ENCODE peak calls at places on chromosomes 6 and 20, in nine cellular contexts. One of them, this sample, is unnamed.

GRCh38 chr6:33294086-33294823 is 4.5 kb downstream of the RGL2 start:
- DNase-seq in IMR-90: no peak
- DNase-seq in ovary: no peak
- DNase-seq in upper lobe of right lung: no peak
- DNase-seq in hepatocyte: no peak
- DNase-seq in left lung: peak; percentile 11
- DNase-seq in thoracic aorta: no peak
- DNase-seq in pancreas: no peak
- DNase-seq in heart right ventricle: no peak
- DNase-seq in this sample: no peak

GRCh38 chr6:14010275-14010674 is 85.5 kb downstream of the RNF182 start:
- DNase-seq in IMR-90: no peak
- DNase-seq in ovary: no peak
- DNase-seq in upper lobe of right lung: no peak
- DNase-seq in hepatocyte: no peak
- DNase-seq in left lung: no peak
- DNase-seq in thoracic aorta: no peak
- DNase-seq in pancreas: no peak
- DNase-seq in heart right ventricle: no peak
- DNase-seq in this sample: no peak

GRCh38 chr6:124679392-124679791 is 282.8 kb upstream of the RNF217 start:
- DNase-seq in IMR-90: peak; percentile 1
- DNase-seq in ovary: no peak
- DNase-seq in upper lobe of right lung: no peak
- DNase-seq in hepatocyte: no peak
- DNase-seq in left lung: no peak
- DNase-seq in thoracic aorta: no peak
- DNase-seq in pancreas: no peak
- DNase-seq in heart right ventricle: no peak
- DNase-seq in this sample: no peak

GRCh38 chr6:89941031-89941775 is 46.9 kb downstream of the GJA10 start:
- DNase-seq in IMR-90: no peak
- DNase-seq in ovary: peak; percentile 33
- DNase-seq in upper lobe of right lung: peak; percentile 74
- DNase-seq in hepatocyte: peak; percentile 14
- DNase-seq in left lung: no peak
- DNase-seq in thoracic aorta: no peak
- DNase-seq in pancreas: no peak
- DNase-seq in heart right ventricle: no peak
- DNase-seq in this sample: no peak

GRCh38 chr20:3661836-3662665 is 1.1 kb downstream of the GFRA4 start:
- DNase-seq in IMR-90: no peak
- DNase-seq in ovary: no peak
- DNase-seq in upper lobe of right lung: peak; percentile 49
- DNase-seq in hepatocyte: no peak
- DNase-seq in left lung: no peak
- DNase-seq in thoracic aorta: no peak
- DNase-seq in pancreas: peak; percentile 39
- DNase-seq in heart right ventricle: no peak
- DNase-seq in this sample: no peak

GRCh38 chr6:136647363-136647763 is 97.1 kb upstream of the MAP7 start:
- DNase-seq in IMR-90: peak; percentile 97
- DNase-seq in ovary: peak; percentile 48
- DNase-seq in upper lobe of right lung: no peak
- DNase-seq in hepatocyte: peak; percentile 23
- DNase-seq in left lung: no peak
- DNase-seq in thoracic aorta: no peak
- DNase-seq in pancreas: no peak
- DNase-seq in heart right ventricle: peak; percentile 26
- DNase-seq in this sample: no peak

GRCh38 chr6:148179786-148180185 is 162.9 kb upstream of the SASH1 start:
- DNase-seq in IMR-90: peak; percentile 25
- DNase-seq in ovary: no peak
- DNase-seq in upper lobe of right lung: no peak
- DNase-seq in hepatocyte: peak; percentile 21
- DNase-seq in left lung: no peak
- DNase-seq in thoracic aorta: no peak
- DNase-seq in pancreas: no peak
- DNase-seq in heart right ventricle: no peak
- DNase-seq in this sample: no peak

GRCh38 chr6:108744996-108745395 is 103.2 kb upstream of the ARMC2 start:
- DNase-seq in IMR-90: no peak
- DNase-seq in ovary: peak; percentile 14
- DNase-seq in upper lobe of right lung: no peak
- DNase-seq in hepatocyte: no peak
- DNase-seq in left lung: no peak
- DNase-seq in thoracic aorta: no peak
- DNase-seq in pancreas: no peak
- DNase-seq in heart right ventricle: no peak
- DNase-seq in this sample: no peak

GRCh38 chr20:44627364-44628010 is 24.0 kb downstream of the ADA start:
- DNase-seq in IMR-90: no peak
- DNase-seq in ovary: no peak
- DNase-seq in upper lobe of right lung: no peak
- DNase-seq in hepatocyte: no peak
- DNase-seq in left lung: no peak
- DNase-seq in thoracic aorta: no peak
- DNase-seq in pancreas: no peak
- DNase-seq in heart right ventricle: no peak
- DNase-seq in this sample: no peak

GRCh38 chr6:97841763-97842162 is 558.7 kb upstream of the MMS22L start:
- DNase-seq in IMR-90: no peak
- DNase-seq in ovary: no peak
- DNase-seq in upper lobe of right lung: no peak
- DNase-seq in hepatocyte: no peak
- DNase-seq in left lung: no peak
- DNase-seq in thoracic aorta: no peak
- DNase-seq in pancreas: no peak
- DNase-seq in heart right ventricle: no peak
- DNase-seq in this sample: no peak

GRCh38 chr6:127341471-127342202 is 1.8 kb downstream of the ECHDC1 start:
- DNase-seq in IMR-90: no peak
- DNase-seq in ovary: no peak
- DNase-seq in upper lobe of right lung: no peak
- DNase-seq in hepatocyte: no peak
- DNase-seq in left lung: no peak
- DNase-seq in thoracic aorta: no peak
- DNase-seq in pancreas: no peak
- DNase-seq in heart right ventricle: no peak
- DNase-seq in this sample: no peak
- H3K27ac ChIP-seq in IMR-90: no peak overlapping the region
- H3K27ac ChIP-seq in ovary: no peak overlapping the region
- H3K27ac ChIP-seq in upper lobe of right lung: peak overlapping the region; percentile 90
- H3K27ac ChIP-seq in hepatocyte: peak overlapping the region; percentile 91
- H3K27ac ChIP-seq in left lung: peak overlapping the region; percentile 91
- H3K27ac ChIP-seq in thoracic aorta: no peak overlapping the region
- H3K27ac ChIP-seq in pancreas: peak overlapping the region; percentile 82
- H3K27ac ChIP-seq in heart right ventricle: no peak overlapping the region
- H3K27ac ChIP-seq in this sample: no peak overlapping the region

DNA sequence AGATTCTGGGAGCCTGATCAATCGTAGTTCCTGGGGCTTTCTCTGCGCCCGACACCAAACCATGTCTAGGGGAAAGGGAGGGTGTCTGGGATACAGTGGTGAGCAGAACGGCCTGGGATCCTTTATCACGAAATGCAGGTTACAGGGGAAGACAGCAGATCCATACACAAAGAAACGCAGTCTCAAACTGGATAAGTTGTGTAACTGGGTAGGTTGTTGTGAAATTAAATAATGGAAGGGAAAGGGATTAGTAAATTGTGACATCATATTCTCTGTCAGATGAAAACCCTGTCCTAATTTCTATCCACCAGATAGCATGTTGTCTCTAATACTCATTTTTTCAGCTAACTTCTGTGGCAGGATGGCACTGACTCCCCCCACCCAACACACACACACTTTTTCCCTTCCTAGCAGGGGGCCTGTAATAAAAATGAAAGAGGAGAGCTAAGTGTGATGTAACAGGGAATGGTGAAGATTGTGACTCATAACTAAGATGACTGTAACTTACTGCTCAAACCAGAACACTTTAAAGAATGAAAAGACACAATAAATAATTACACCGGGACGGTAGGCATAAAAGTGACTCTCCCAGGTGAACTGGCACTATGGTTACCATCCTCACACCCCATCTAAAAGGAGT is 758 bp upstream of the TRPC4AP start:
- DNase-seq in IMR-90: peak; percentile 82
- DNase-seq in ovary: no peak
- DNase-seq in upper lobe of right lung: no peak
- DNase-seq in hepatocyte: peak; percentile 15
- DNase-seq in left lung: no peak
- DNase-seq in thoracic aorta: no peak
- DNase-seq in pancreas: no peak
- DNase-seq in heart right ventricle: no peak
- DNase-seq in this sample: no peak
- H3K4me3 ChIP-seq in IMR-90: no peak overlapping the region
- H3K4me3 ChIP-seq in ovary: peak overlapping the region; percentile 99
- H3K4me3 ChIP-seq in upper lobe of right lung: peak overlapping the region; percentile 94
- H3K4me3 ChIP-seq in hepatocyte: no peak overlapping the region
- H3K4me3 ChIP-seq in left lung: no peak overlapping the region
- H3K4me3 ChIP-seq in thoracic aorta: peak overlapping the region; percentile 90
- H3K4me3 ChIP-seq in pancreas: peak overlapping the region; percentile 82
- H3K4me3 ChIP-seq in heart right ventricle: peak overlapping the region; percentile 87
- H3K4me3 ChIP-seq in this sample: peak overlapping the region; percentile 92

GRCh38 chr20:25549866-25550477 is 35.4 kb downstream of the NINL start:
- DNase-seq in IMR-90: peak; percentile 79
- DNase-seq in ovary: no peak
- DNase-seq in upper lobe of right lung: no peak
- DNase-seq in hepatocyte: no peak
- DNase-seq in left lung: no peak
- DNase-seq in thoracic aorta: no peak
- DNase-seq in pancreas: no peak
- DNase-seq in heart right ventricle: no peak
- DNase-seq in this sample: no peak
- TF ChIP-seq CTCF in IMR-90: no peak
- TF ChIP-seq CTCF in ovary: no peak
- TF ChIP-seq CTCF in upper lobe of right lung: no peak
- TF ChIP-seq CTCF in hepatocyte: no peak
- TF ChIP-seq CTCF in left lung: no peak
- TF ChIP-seq CTCF in thoracic aorta: no peak
- TF ChIP-seq CTCF in pancreas: no peak
- TF ChIP-seq CTCF in heart right ventricle: no peak
- TF ChIP-seq CTCF in this sample: no peak

DNA sequence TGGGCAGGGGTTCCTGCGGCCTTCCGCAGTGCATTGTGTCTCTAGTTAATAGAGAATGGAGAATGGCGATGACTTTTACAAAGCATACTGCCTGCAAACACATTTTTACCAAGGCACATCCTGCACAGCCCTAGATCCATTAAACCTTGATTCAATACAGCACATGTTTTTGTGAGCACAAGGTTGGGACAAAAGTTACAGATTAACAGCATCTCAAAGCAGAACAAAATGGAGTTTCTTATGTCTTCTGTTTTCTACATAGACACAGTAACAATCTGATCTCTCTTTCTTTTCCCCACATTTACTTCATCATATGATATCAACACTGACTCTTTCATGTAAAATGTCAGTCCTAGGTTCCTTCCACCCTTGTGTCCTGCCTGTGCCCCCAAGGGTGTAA is 63.5 kb downstream of the GCNT2 start:
- DNase-seq in IMR-90: no peak
- DNase-seq in ovary: no peak
- DNase-seq in upper lobe of right lung: no peak
- DNase-seq in hepatocyte: no peak
- DNase-seq in left lung: no peak
- DNase-seq in thoracic aorta: no peak
- DNase-seq in pancreas: no peak
- DNase-seq in heart right ventricle: no peak
- DNase-seq in this sample: no peak
- H3K27ac ChIP-seq in IMR-90: no peak overlapping the region
- H3K27ac ChIP-seq in ovary: no peak overlapping the region
- H3K27ac ChIP-seq in upper lobe of right lung: no peak overlapping the region
- H3K27ac ChIP-seq in hepatocyte: peak overlapping the region; percentile 73
- H3K27ac ChIP-seq in left lung: no peak overlapping the region
- H3K27ac ChIP-seq in thoracic aorta: no peak overlapping the region
- H3K27ac ChIP-seq in pancreas: no peak overlapping the region
- H3K27ac ChIP-seq in heart right ventricle: peak overlapping the region; percentile 65
- H3K27ac ChIP-seq in this sample: no peak overlapping the region

GRCh38 chr6:27020553-27020880 is 227.0 kb upstream of the PRSS16 start:
- DNase-seq in IMR-90: no peak
- DNase-seq in ovary: no peak
- DNase-seq in upper lobe of right lung: no peak
- DNase-seq in hepatocyte: no peak
- DNase-seq in left lung: no peak
- DNase-seq in thoracic aorta: no peak
- DNase-seq in pancreas: no peak
- DNase-seq in heart right ventricle: no peak
- DNase-seq in this sample: no peak
- H3K4me3 ChIP-seq in IMR-90: peak overlapping the region; percentile 74
- H3K4me3 ChIP-seq in ovary: peak overlapping the region; percentile 81
- H3K4me3 ChIP-seq in upper lobe of right lung: peak overlapping the region; percentile 65
- H3K4me3 ChIP-seq in hepatocyte: peak overlapping the region; percentile 55
- H3K4me3 ChIP-seq in left lung: peak overlapping the region; percentile 60
- H3K4me3 ChIP-seq in thoracic aorta: peak overlapping the region; percentile 95
- H3K4me3 ChIP-seq in pancreas: peak overlapping the region; percentile 70
- H3K4me3 ChIP-seq in heart right ventricle: peak overlapping the region; percentile 64
- H3K4me3 ChIP-seq in this sample: peak overlapping the region; percentile 74

GRCh38 chr6:144036064-144036873 is 28.2 kb upstream of the PLAGL1 start:
- DNase-seq in IMR-90: peak; percentile 40
- DNase-seq in ovary: no peak
- DNase-seq in upper lobe of right lung: peak; percentile 72
- DNase-seq in hepatocyte: peak; percentile 23
- DNase-seq in left lung: peak; percentile 74
- DNase-seq in thoracic aorta: no peak
- DNase-seq in pancreas: no peak
- DNase-seq in heart right ventricle: no peak
- DNase-seq in this sample: no peak
- TF ChIP-seq CTCF in IMR-90: no peak
- TF ChIP-seq CTCF in ovary: no peak
- TF ChIP-seq CTCF in upper lobe of right lung: no peak
- TF ChIP-seq CTCF in hepatocyte: no peak
- TF ChIP-seq CTCF in left lung: no peak
- TF ChIP-seq CTCF in thoracic aorta: no peak
- TF ChIP-seq CTCF in pancreas: no peak
- TF ChIP-seq CTCF in heart right ventricle: no peak
- TF ChIP-seq CTCF in this sample: no peak

DNA sequence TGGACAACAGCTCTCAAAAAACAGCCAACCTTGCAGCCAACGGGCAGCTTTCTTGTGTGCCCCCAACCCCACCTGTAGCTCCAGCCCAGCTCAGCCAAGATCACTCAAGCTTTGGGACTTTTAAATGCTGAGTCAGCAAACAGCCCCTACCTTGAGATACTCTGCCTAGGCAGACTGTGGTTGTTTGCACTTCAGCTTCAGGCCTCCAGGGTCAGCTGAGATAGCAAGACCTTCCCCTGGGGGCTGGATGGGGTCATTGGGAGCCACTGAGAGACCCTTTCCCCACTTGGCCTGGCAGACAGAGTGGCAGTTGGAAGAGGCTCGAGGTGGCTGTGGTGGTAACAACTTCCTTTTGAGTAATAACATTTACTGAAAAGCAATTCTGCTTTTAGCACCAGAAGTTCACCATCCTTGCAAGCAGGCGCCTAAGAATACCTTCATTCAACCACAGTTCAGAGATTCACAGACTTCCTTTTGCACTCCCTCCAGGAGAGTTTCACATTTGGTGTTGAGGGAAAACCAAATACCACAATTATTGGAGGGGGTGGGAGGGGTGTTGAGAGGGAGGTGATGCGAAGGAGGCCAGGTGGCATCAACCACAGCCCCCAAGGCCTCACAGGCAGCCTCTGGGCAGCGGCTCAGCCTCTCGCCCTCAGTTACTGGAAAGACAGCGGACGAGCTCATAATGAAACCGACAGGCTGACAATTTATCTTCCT is 148.0 kb downstream of the CEBPB start:
- DNase-seq in IMR-90: peak; percentile 23
- DNase-seq in ovary: no peak
- DNase-seq in upper lobe of right lung: no peak
- DNase-seq in hepatocyte: no peak
- DNase-seq in left lung: no peak
- DNase-seq in thoracic aorta: no peak
- DNase-seq in pancreas: no peak
- DNase-seq in heart right ventricle: no peak
- DNase-seq in this sample: no peak
- H3K27ac ChIP-seq in IMR-90: peak overlapping the region; percentile 64
- H3K27ac ChIP-seq in ovary: peak overlapping the region; percentile 16
- H3K27ac ChIP-seq in upper lobe of right lung: peak overlapping the region; percentile 55
- H3K27ac ChIP-seq in hepatocyte: peak overlapping the region; percentile 16
- H3K27ac ChIP-seq in left lung: peak overlapping the region; percentile 81
- H3K27ac ChIP-seq in thoracic aorta: no peak overlapping the region
- H3K27ac ChIP-seq in pancreas: peak overlapping the region; percentile 51
- H3K27ac ChIP-seq in heart right ventricle: peak overlapping the region; percentile 16
- H3K27ac ChIP-seq in this sample: peak overlapping the region; percentile 63